ENCODE peak calls at places on chromosomes 11 and 22, in seven cellular contexts. One of them, this sample, is unnamed.

GRCh38 chr11:87097582-87097981 is 59.8 kb downstream of the TMEM135 start:
- DNase-seq in pancreas: peak
- DNase-seq in tibial nerve: no peak
- DNase-seq in body of pancreas: peak
- DNase-seq in fibroblast of the aortic adventitia: peak
- DNase-seq in GM23338: peak
- DNase-seq in osteoblast: no peak
- DNase-seq in this sample: no peak

GRCh38 chr22:35465109-35465701 is 65.3 kb downstream of the MCM5 start:
- DNase-seq in pancreas: no peak
- DNase-seq in tibial nerve: no peak
- DNase-seq in body of pancreas: peak
- DNase-seq in fibroblast of the aortic adventitia: no peak
- DNase-seq in GM23338: no peak
- DNase-seq in osteoblast: no peak
- DNase-seq in this sample: no peak

GRCh38 chr11:86476109-86476861 is 101.6 kb downstream of the CCDC81 start:
- DNase-seq in pancreas: no peak
- DNase-seq in tibial nerve: no peak
- DNase-seq in body of pancreas: no peak
- DNase-seq in fibroblast of the aortic adventitia: no peak
- DNase-seq in GM23338: no peak
- DNase-seq in osteoblast: no peak
- DNase-seq in this sample: no peak

GRCh38 chr11:13928566-13929251 is 33.8 kb upstream of the SPON1 start:
- DNase-seq in pancreas: peak
- DNase-seq in tibial nerve: no peak
- DNase-seq in body of pancreas: peak
- DNase-seq in fibroblast of the aortic adventitia: peak
- DNase-seq in GM23338: no peak
- DNase-seq in osteoblast: peak
- DNase-seq in this sample: no peak

GRCh38 chr11:10584071-10584501 is 15.6 kb upstream of the LYVE1 start:
- DNase-seq in pancreas: no peak
- DNase-seq in tibial nerve: no peak
- DNase-seq in body of pancreas: no peak
- DNase-seq in fibroblast of the aortic adventitia: peak
- DNase-seq in GM23338: no peak
- DNase-seq in osteoblast: no peak
- DNase-seq in this sample: no peak

GRCh38 chr11:32792948-32793475 is 1.4 kb downstream of the CCDC73 start:
- DNase-seq in pancreas: peak
- DNase-seq in tibial nerve: peak
- DNase-seq in body of pancreas: peak
- DNase-seq in fibroblast of the aortic adventitia: peak
- DNase-seq in GM23338: peak
- DNase-seq in osteoblast: peak
- DNase-seq in this sample: no peak

GRCh38 chr11:120471131-120471530 is 40.4 kb upstream of the GRIK4 start:
- DNase-seq in pancreas: no peak
- DNase-seq in tibial nerve: no peak
- DNase-seq in body of pancreas: no peak
- DNase-seq in fibroblast of the aortic adventitia: peak
- DNase-seq in GM23338: no peak
- DNase-seq in osteoblast: peak
- DNase-seq in this sample: no peak

GRCh38 chr22:43228330-43228729 is 41.4 kb upstream of the TTLL12 start:
- DNase-seq in pancreas: no peak
- DNase-seq in tibial nerve: no peak
- DNase-seq in body of pancreas: peak
- DNase-seq in fibroblast of the aortic adventitia: peak
- DNase-seq in GM23338: peak
- DNase-seq in osteoblast: no peak
- DNase-seq in this sample: no peak

GRCh38 chr11:126791446-126791845 is 209.1 kb downstream of the KIRREL3 start:
- DNase-seq in pancreas: no peak
- DNase-seq in tibial nerve: no peak
- DNase-seq in body of pancreas: no peak
- DNase-seq in fibroblast of the aortic adventitia: no peak
- DNase-seq in GM23338: peak
- DNase-seq in osteoblast: no peak
- DNase-seq in this sample: no peak

GRCh38 chr11:93906486-93906885 is 56.1 kb upstream of the VSTM5 start:
- DNase-seq in pancreas: no peak
- DNase-seq in tibial nerve: no peak
- DNase-seq in body of pancreas: no peak
- DNase-seq in fibroblast of the aortic adventitia: no peak
- DNase-seq in GM23338: no peak
- DNase-seq in osteoblast: no peak
- DNase-seq in this sample: no peak

GRCh38 chr22:38138961-38139360 is 28.5 kb upstream of the BAIAP2L2 start:
- DNase-seq in pancreas: no peak
- DNase-seq in tibial nerve: no peak
- DNase-seq in body of pancreas: no peak
- DNase-seq in fibroblast of the aortic adventitia: no peak
- DNase-seq in GM23338: no peak
- DNase-seq in osteoblast: peak
- DNase-seq in this sample: no peak

GRCh38 chr11:10302294-10302743 is 2.6 kb upstream of the ADM start:
- DNase-seq in pancreas: peak
- DNase-seq in tibial nerve: no peak
- DNase-seq in body of pancreas: peak
- DNase-seq in fibroblast of the aortic adventitia: peak
- DNase-seq in GM23338: no peak
- DNase-seq in osteoblast: no peak
- DNase-seq in this sample: no peak

GRCh38 chr22:19525666-19526065 is 1.5 kb upstream of the CLDN5 start:
- DNase-seq in pancreas: no peak
- DNase-seq in tibial nerve: no peak
- DNase-seq in body of pancreas: no peak
- DNase-seq in fibroblast of the aortic adventitia: no peak
- DNase-seq in GM23338: no peak
- DNase-seq in osteoblast: peak
- DNase-seq in this sample: no peak
- H3K4me3 ChIP-seq in pancreas: no peak
- H3K4me3 ChIP-seq in tibial nerve: no peak
- H3K4me3 ChIP-seq in body of pancreas: no peak
- H3K4me3 ChIP-seq in fibroblast of the aortic adventitia: no peak
- H3K4me3 ChIP-seq in GM23338: no peak
- H3K4me3 ChIP-seq in osteoblast: no peak
- H3K4me3 ChIP-seq in this sample: no peak

GRCh38 chr11:134345237-134345550 is 13.4 kb downstream of the GLB1L2 start:
- DNase-seq in pancreas: no peak
- DNase-seq in tibial nerve: no peak
- DNase-seq in body of pancreas: no peak
- DNase-seq in fibroblast of the aortic adventitia: no peak
- DNase-seq in GM23338: no peak
- DNase-seq in osteoblast: peak
- DNase-seq in this sample: peak

GRCh38 chr11:134340354-134340964 is 8.7 kb downstream of the GLB1L2 start:
- DNase-seq in pancreas: no peak
- DNase-seq in tibial nerve: no peak
- DNase-seq in body of pancreas: no peak
- DNase-seq in fibroblast of the aortic adventitia: no peak
- DNase-seq in GM23338: no peak
- DNase-seq in osteoblast: peak
- DNase-seq in this sample: no peak

GRCh38 chr11:134341805-134342571 is 10.2 kb downstream of the GLB1L2 start:
- DNase-seq in pancreas: no peak
- DNase-seq in tibial nerve: no peak
- DNase-seq in body of pancreas: no peak
- DNase-seq in fibroblast of the aortic adventitia: no peak
- DNase-seq in GM23338: no peak
- DNase-seq in osteoblast: peak
- DNase-seq in this sample: peak

GRCh38 chr11:134343646-134344045 is 11.9 kb downstream of the GLB1L2 start:
- DNase-seq in pancreas: no peak
- DNase-seq in tibial nerve: no peak
- DNase-seq in body of pancreas: no peak
- DNase-seq in fibroblast of the aortic adventitia: no peak
- DNase-seq in GM23338: no peak
- DNase-seq in osteoblast: peak
- DNase-seq in this sample: peak

DNA sequence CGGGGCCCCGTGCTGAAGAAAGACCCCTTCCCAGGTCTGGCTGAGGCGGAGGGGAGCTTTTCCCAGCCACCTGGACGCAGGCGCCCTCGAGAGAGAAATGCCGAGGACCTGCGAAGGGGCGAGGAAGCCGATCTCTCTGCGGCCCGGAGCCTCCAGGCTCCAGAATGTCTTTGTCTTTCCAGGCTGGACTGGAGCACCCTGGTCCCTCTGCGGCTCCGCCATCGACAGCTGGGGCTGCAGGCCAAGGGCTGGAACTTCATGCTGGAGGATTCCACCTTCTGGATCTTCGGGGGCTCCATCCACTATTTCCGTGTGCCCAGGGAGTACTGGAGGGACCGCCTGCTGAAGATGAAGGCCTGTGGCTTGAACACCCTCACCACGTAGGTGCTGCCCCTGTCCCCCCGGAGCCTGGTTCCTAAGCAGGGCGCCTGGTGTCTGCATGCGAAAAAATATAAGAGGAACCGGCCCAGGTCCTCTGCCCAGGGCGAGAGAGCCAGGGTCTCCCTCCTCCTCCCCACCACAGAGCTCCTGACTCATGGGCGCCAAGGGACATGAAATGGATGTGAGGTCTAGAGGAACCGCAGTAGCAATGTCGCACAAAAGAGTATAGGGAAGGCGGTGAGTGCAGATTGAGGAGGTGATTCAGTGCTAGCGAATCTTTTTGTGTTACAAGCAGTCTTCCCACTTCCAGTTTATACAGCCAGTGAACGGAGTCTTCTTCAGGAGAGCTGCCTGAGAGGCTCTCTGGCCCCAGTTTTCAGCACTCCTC is 11.0 kb downstream of the GLB1L2 start:
- DNase-seq in pancreas: no peak
- DNase-seq in tibial nerve: no peak
- DNase-seq in body of pancreas: no peak
- DNase-seq in fibroblast of the aortic adventitia: no peak
- DNase-seq in GM23338: peak
- DNase-seq in osteoblast: peak
- DNase-seq in this sample: peak
- TF ChIP-seq CTCF in pancreas: no peak
- TF ChIP-seq CTCF in tibial nerve: no peak
- TF ChIP-seq CTCF in body of pancreas: no peak
- TF ChIP-seq CTCF in fibroblast of the aortic adventitia: no peak
- TF ChIP-seq CTCF in GM23338: no peak
- TF ChIP-seq CTCF in osteoblast: no peak
- TF ChIP-seq CTCF in this sample: no peak

GRCh38 chr22:40594924-40595323 is 41.6 kb downstream of the MRTFA start:
- DNase-seq in pancreas: no peak
- DNase-seq in tibial nerve: no peak
- DNase-seq in body of pancreas: no peak
- DNase-seq in fibroblast of the aortic adventitia: peak
- DNase-seq in GM23338: no peak
- DNase-seq in osteoblast: no peak
- DNase-seq in this sample: no peak

GRCh38 chr22:40593460-40594273 is 42.9 kb downstream of the MRTFA start:
- DNase-seq in pancreas: no peak
- DNase-seq in tibial nerve: no peak
- DNase-seq in body of pancreas: no peak
- DNase-seq in fibroblast of the aortic adventitia: no peak
- DNase-seq in GM23338: no peak
- DNase-seq in osteoblast: no peak
- DNase-seq in this sample: no peak

GRCh38 chr22:40592352-40593113 is 44.0 kb downstream of the MRTFA start:
- DNase-seq in pancreas: no peak
- DNase-seq in tibial nerve: no peak
- DNase-seq in body of pancreas: no peak
- DNase-seq in fibroblast of the aortic adventitia: no peak
- DNase-seq in GM23338: no peak
- DNase-seq in osteoblast: no peak
- DNase-seq in this sample: no peak

GRCh38 chr22:40595497-40596234 is 40.9 kb downstream of the MRTFA start:
- DNase-seq in pancreas: no peak
- DNase-seq in tibial nerve: no peak
- DNase-seq in body of pancreas: no peak
- DNase-seq in fibroblast of the aortic adventitia: peak
- DNase-seq in GM23338: no peak
- DNase-seq in osteoblast: no peak
- DNase-seq in this sample: no peak

GRCh38 chr22:40594346-40594745 is 42.2 kb downstream of the MRTFA start:
- DNase-seq in pancreas: no peak
- DNase-seq in tibial nerve: no peak
- DNase-seq in body of pancreas: no peak
- DNase-seq in fibroblast of the aortic adventitia: no peak
- DNase-seq in GM23338: no peak
- DNase-seq in osteoblast: no peak
- DNase-seq in this sample: no peak
- H3K4me3 ChIP-seq in pancreas: no peak
- H3K4me3 ChIP-seq in tibial nerve: no peak
- H3K4me3 ChIP-seq in body of pancreas: no peak
- H3K4me3 ChIP-seq in fibroblast of the aortic adventitia: no peak
- H3K4me3 ChIP-seq in GM23338: no peak
- H3K4me3 ChIP-seq in osteoblast: no peak
- H3K4me3 ChIP-seq in this sample: no peak

GRCh38 chr22:45311033-45311531 is 1.3 kb downstream of the FAM118A start:
- DNase-seq in pancreas: no peak
- DNase-seq in tibial nerve: no peak
- DNase-seq in body of pancreas: no peak
- DNase-seq in fibroblast of the aortic adventitia: no peak
- DNase-seq in GM23338: no peak
- DNase-seq in osteoblast: peak
- DNase-seq in this sample: no peak

GRCh38 chr22:45314054-45314721 is 4.5 kb downstream of the FAM118A start:
- DNase-seq in pancreas: no peak
- DNase-seq in tibial nerve: no peak
- DNase-seq in body of pancreas: no peak
- DNase-seq in fibroblast of the aortic adventitia: no peak
- DNase-seq in GM23338: no peak
- DNase-seq in osteoblast: no peak
- DNase-seq in this sample: no peak

GRCh38 chr22:45314789-45315188 is 5.1 kb downstream of the FAM118A start:
- DNase-seq in pancreas: no peak
- DNase-seq in tibial nerve: no peak
- DNase-seq in body of pancreas: no peak
- DNase-seq in fibroblast of the aortic adventitia: no peak
- DNase-seq in GM23338: no peak
- DNase-seq in osteoblast: no peak
- DNase-seq in this sample: no peak

GRCh38 chr22:45312415-45312814 is 2.7 kb downstream of the FAM118A start:
- DNase-seq in pancreas: no peak
- DNase-seq in tibial nerve: no peak
- DNase-seq in body of pancreas: no peak
- DNase-seq in fibroblast of the aortic adventitia: no peak
- DNase-seq in GM23338: no peak
- DNase-seq in osteoblast: no peak
- DNase-seq in this sample: no peak

DNA sequence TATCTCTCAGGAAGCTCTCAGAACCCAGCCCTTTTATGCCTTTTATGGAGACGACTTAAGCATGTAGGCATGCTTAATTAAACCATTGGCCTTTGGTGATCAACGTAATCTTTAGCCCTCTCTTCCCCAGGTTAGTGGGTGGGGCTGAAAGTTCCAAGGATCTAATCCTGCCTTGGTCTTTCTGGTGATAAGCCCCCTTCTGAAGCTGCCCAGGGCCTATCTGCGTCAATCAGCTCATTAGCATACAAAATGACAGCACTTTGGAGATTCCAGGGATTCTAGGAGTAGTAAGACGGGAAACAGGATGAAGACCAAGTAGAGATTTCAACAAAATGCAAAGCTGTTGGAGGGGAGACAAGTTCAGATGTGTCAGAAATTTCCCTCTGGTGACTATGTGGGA is 3.1 kb downstream of the FAM118A start:
- DNase-seq in pancreas: no peak
- DNase-seq in tibial nerve: no peak
- DNase-seq in body of pancreas: no peak
- DNase-seq in fibroblast of the aortic adventitia: no peak
- DNase-seq in GM23338: peak
- DNase-seq in osteoblast: no peak
- DNase-seq in this sample: no peak
- TF ChIP-seq CTCF in pancreas: no peak
- TF ChIP-seq CTCF in tibial nerve: no peak
- TF ChIP-seq CTCF in body of pancreas: no peak
- TF ChIP-seq CTCF in fibroblast of the aortic adventitia: no peak
- TF ChIP-seq CTCF in GM23338: no peak
- TF ChIP-seq CTCF in osteoblast: no peak
- TF ChIP-seq CTCF in this sample: no peak